ENCODE peak calls at places on chromosomes 13 and 19, in five cellular contexts. B, I, X, C and E are unnamed samples.

GRCh38 chr19:1873524-1874473 is 10.4 kb upstream of the KLF16 start:
- DNase-seq in C (peak; percentile 43), I (no peak), B (no peak), X (no peak), E (no peak)

GRCh38 chr19:19372656-19373416 is 32.6 kb upstream of the GATAD2A start:
- DNase-seq in I (no peak), B (peak; percentile 88), X (no peak), C (peak; percentile 85), E (peak; percentile 64)

GRCh38 chr13:109859216-109859835 is 72.9 kb upstream of the IRS2 start:
- DNase-seq in X (no peak), C (no peak), B (no peak), I (no peak), E (no peak)

GRCh38 chr13:31946091-31946770 is 85.3 kb upstream of the FRY start:
- DNase-seq in B (no peak), C (no peak), I (no peak), X (no peak), E (no peak)

GRCh38 chr13:62014299-62014698 is 598.6 kb upstream of the PCDH20 start:
- DNase-seq in B (no peak), X (no peak), C (no peak), I (peak; percentile 13), E (no peak)

GRCh38 chr13:27968316-27969072 is 621 bp downstream of the CDX2 start:
- DNase-seq in B (no peak), C (no peak), I (no peak), X (no peak), E (no peak)

GRCh38 chr13:45779901-45780300 is 71.7 kb downstream of the SIAH3 start:
- DNase-seq in C (no peak), X (no peak), B (no peak), I (no peak), E (no peak)

GRCh38 chr19:57282011-57282636 is 1.8 kb downstream of the ZNF460 start:
- DNase-seq in B (no peak), C (no peak), X (no peak), I (no peak), E (no peak)

GRCh38 chr13:25042141-25042540 is 53.8 kb upstream of the PABPC3 start:
- DNase-seq in I (no peak), B (no peak), C (no peak), X (no peak), E (no peak)

GRCh38 chr13:108915095-108915633 is 285.8 kb downstream of the MYO16 start:
- DNase-seq in C (no peak), I (peak; percentile 26), B (peak; percentile 28), X (no peak), E (no peak)

GRCh38 chr19:17329768-17330545 is 4.7 kb downstream of the ANO8 start:
- DNase-seq in I (no peak), C (no peak), B (no peak), X (no peak), E (no peak)